ENCODE peak calls at places on chromosome 7, in eight cellular contexts. S is central memory CD4-positive, alpha-beta T cell; V is stimulated activated CD4-positive, alpha-beta T cell treated with anti-CD3 and anti-CD28 coated beads, Interleukin-1b, Interleukin-23, amount 100 ng/mL, for 1 hour; W is activated CD4-positive, alpha-beta T cell treated with anti-CD3 and anti-CD28 coated beads for 36 hours; N is astrocyte of the cerebellum; Q is cardiac fibroblast; G is naive thymus-derived CD4-positive, alpha-beta T cell; F is activated T-cell treated with anti-CD3 and anti-CD28 coated beads for 1 hour. Y is an unnamed sample.

GRCh38 chr7:98286701-98287485 is 5.4 kb downstream of the BRI3 start:
- DNase-seq in S (no peak), V (no peak), W (no peak), N (no peak), Q (no peak), G (no peak), F (no peak), Y (no peak)

GRCh38 chr7:94313926-94314325 is 80.8 kb upstream of the COL1A2 start:
- DNase-seq in S (no peak), V (no peak), W (no peak), N (peak), Q (peak), G (no peak), F (no peak), Y (no peak)

GRCh38 chr7:92589056-92589455 is 1.1 kb downstream of the FAM133B start:
- DNase-seq in S (no peak), V (no peak), W (peak), N (no peak), Q (peak), G (no peak), F (no peak), Y (no peak)

GRCh38 chr7:152459724-152460251 is 24.0 kb upstream of the KMT2C start:
- DNase-seq in S (no peak), V (no peak), W (no peak), N (no peak), Q (no peak), G (no peak), F (no peak), Y (no peak)

GRCh38 chr7:67346876-67347275 is 350.2 kb downstream of the TYW1 start:
- DNase-seq in S (no peak), V (no peak), W (no peak), N (no peak), Q (no peak), G (no peak), F (no peak), Y (no peak)

GRCh38 chr7:140923358-140924006 is 1.2 kb downstream of the BRAF start:
- DNase-seq in S (no peak), V (no peak), W (peak), N (no peak), Q (peak), G (no peak), F (no peak), Y (no peak)

GRCh38 chr7:103445228-103446020 is 583 bp downstream of the SLC26A5 start:
- DNase-seq in S (no peak), V (no peak), W (peak), N (no peak), Q (peak), G (no peak), F (no peak), Y (no peak)

GRCh38 chr7:24580283-24580946 is 7.2 kb downstream of the PALS2 start:
- DNase-seq in S (no peak), V (no peak), W (no peak), N (no peak), Q (no peak), G (no peak), F (no peak), Y (no peak)

GRCh38 chr7:131633342-131633843 is 77.0 kb upstream of the PODXL start:
- DNase-seq in S (no peak), V (no peak), W (no peak), N (peak), Q (peak), G (no peak), F (no peak), Y (no peak)

GRCh38 chr7:137903382-137904169 is 56.8 kb upstream of the DGKI start:
- DNase-seq in S (peak), V (peak), W (peak), N (peak), Q (peak), G (peak), F (peak), Y (peak)

GRCh38 chr7:83466956-83467355 is 182.0 kb downstream of the SEMA3E start:
- DNase-seq in S (no peak), V (no peak), W (no peak), N (no peak), Q (no peak), G (no peak), F (no peak), Y (no peak)

GRCh38 chr7:12300415-12300814 is 89.3 kb downstream of the TMEM106B start:
- DNase-seq in S (no peak), V (no peak), W (no peak), N (no peak), Q (no peak), G (no peak), F (no peak), Y (no peak)

Y was measured in CD4-positive, CD25-positive, alpha-beta regulatory T cell.